ENCODE peak calls at places on chromosome 21, in four cellular contexts. O is AG10803; Q is nephron progenitor cell; F is activated CD4-positive, alpha-beta T cell treated with anti-CD3 and anti-CD28 coated beads, Interleukin-2, amount 50 U/mL, for 24 hours. D is an unnamed sample.

GRCh38 chr21:33121715-33122475 is 52.0 kb downstream of the OLIG1 start:
- DNase-seq in O (peak; percentile 9), Q (no peak), F (no peak), D (no peak)

GRCh38 chr21:36034211-36034913 is 26.0 kb downstream of the SETD4 start:
- DNase-seq in O (no peak), Q (no peak), F (no peak), D (no peak)

GRCh38 chr21:33028759-33029511 is 3.2 kb downstream of the OLIG2 start:
- DNase-seq in O (no peak), Q (no peak), F (no peak), D (no peak)

GRCh38 chr21:32007461-32007860 is 134.6 kb downstream of the HUNK start:
- DNase-seq in O (peak; percentile 88), Q (no peak), F (no peak), D (no peak)

GRCh38 chr21:45294509-45295291 is 7.0 kb upstream of the POFUT2 start:
- DNase-seq in O (peak; percentile 95), Q (peak; percentile 66), F (no peak), D (peak; percentile 99)

GRCh38 chr21:46256501-46256994 is 28.0 kb upstream of the LSS start:
- DNase-seq in O (no peak), Q (no peak), F (no peak), D (no peak)

GRCh38 chr21:15241997-15242767 is 177.4 kb upstream of the NRIP1 start:
- DNase-seq in O (no peak), Q (no peak), F (no peak), D (no peak)

GRCh38 chr21:45027241-45028196 is 46.9 kb upstream of the ADARB1 start:
- DNase-seq in O (no peak), Q (no peak), F (no peak), D (no peak)

GRCh38 chr21:25934771-25935224 is 200.0 kb downstream of the GABPA start:
- DNase-seq in O (peak; percentile 92), Q (no peak), F (no peak), D (peak; percentile 53)

GRCh38 chr21:42239973-42240372 is 21.0 kb downstream of the ABCG1 start:
- DNase-seq in O (no peak), Q (no peak), F (no peak), D (no peak)

GRCh38 chr21:34524671-34525601 is 12.9 kb upstream of the KCNE1 start:
- DNase-seq in O (peak; percentile 73), Q (peak; percentile 35), F (no peak), D (peak; percentile 24)

GRCh38 chr21:36773111-36773510 is 74.2 kb downstream of the SIM2 start:
- DNase-seq in O (peak; percentile 88), Q (no peak), F (no peak), D (no peak)

GRCh38 chr21:39647476-39647875 is 34.7 kb downstream of the B3GALT5 start:
- DNase-seq in O (peak; percentile 77), Q (no peak), F (no peak), D (no peak)